ENCODE peak calls at places on chromosomes 12 and 14, in ten cellular contexts. S is central memory CD4-positive, alpha-beta T cell; X is NCI-H1694; K is glutamatergic neuron; G is mesothelial cell of epicardium; I is GM03348; J is midbrain; W is T-cell; V is Caki2; M is stimulated activated CD4-positive, alpha-beta T cell treated with anti-CD3 and anti-CD28 coated beads, Interleukin-1b, Interleukin-23, amount 100 ng/mL, for 24 hours. Z is an unnamed sample.

GRCh38 chr12:63353559-63353958 is 202.6 kb upstream of the AVPR1A start:
- DNase-seq in S (no peak), X (no peak), K (no peak), G (no peak), I (no peak), J (no peak), W (no peak), V (peak), M (no peak), Z (no peak)

GRCh38 chr12:56021882-56022497 is 1.1 kb downstream of the IKZF4 start:
- DNase-seq in S (no peak), X (no peak), K (no peak), G (no peak), I (no peak), J (no peak), W (no peak), V (no peak), M (no peak), Z (no peak)

GRCh38 chr14:75295061-75295461 is 16.4 kb downstream of the FOS start:
- DNase-seq in S (no peak), X (no peak), K (no peak), G (no peak), I (peak), J (peak), W (no peak), V (no peak), M (no peak), Z (peak)

GRCh38 chr14:87745507-87746118 is 247.4 kb downstream of the GALC start:
- DNase-seq in S (no peak), X (peak), K (peak), G (no peak), I (peak), J (no peak), W (no peak), V (peak), M (no peak), Z (peak)

GRCh38 chr12:123034865-123035264 is 54.4 kb downstream of the ARL6IP4 start:
- DNase-seq in S (no peak), X (no peak), K (no peak), G (no peak), I (peak), J (no peak), W (no peak), V (peak), M (no peak), Z (peak)

GRCh38 chr14:90062852-90063539 is 1.2 kb downstream of the KCNK13 start:
- DNase-seq in S (no peak), X (no peak), K (no peak), G (no peak), I (no peak), J (no peak), W (no peak), V (no peak), M (no peak), Z (no peak)

GRCh38 chr12:130628304-130628703 is 87.8 kb downstream of the RIMBP2 start:
- DNase-seq in S (no peak), X (no peak), K (no peak), G (no peak), I (no peak), J (no peak), W (no peak), V (no peak), M (no peak), Z (no peak)

GRCh38 chr14:89165189-89165809 is 251.7 kb downstream of the FOXN3 start:
- DNase-seq in S (no peak), X (no peak), K (no peak), G (no peak), I (peak), J (no peak), W (no peak), V (no peak), M (no peak), Z (no peak)

GRCh38 chr12:52643233-52644077 is 8.6 kb downstream of the KRT2 start:
- DNase-seq in S (no peak), X (no peak), K (no peak), G (no peak), I (no peak), J (no peak), W (no peak), V (no peak), M (no peak), Z (no peak)

GRCh38 chr14:54291491-54292191 is 105.2 kb upstream of the CDKN3 start:
- DNase-seq in S (no peak), X (no peak), K (no peak), G (no peak), I (peak), J (no peak), W (no peak), V (no peak), M (no peak), Z (no peak)

GRCh38 chr14:100440207-100440631 is 117.1 kb downstream of the SLC25A47 start:
- DNase-seq in S (peak), X (peak), K (peak), G (no peak), I (peak), J (peak), W (peak), V (peak), M (no peak), Z (peak)

GRCh38 chr12:86264451-86265328 is 8.5 kb upstream of the MGAT4C start:
- DNase-seq in S (no peak), X (no peak), K (peak), G (peak), I (no peak), J (no peak), W (no peak), V (peak), M (no peak), Z (no peak)

GRCh38 chr12:26473291-26473690 is 277.9 kb downstream of the SSPN start:
- DNase-seq in S (no peak), X (no peak), K (no peak), G (no peak), I (peak), J (no peak), W (no peak), V (peak), M (no peak), Z (peak)

Z was measured in AG08395.